ENCODE peak calls at places on chromosomes 16 and 17, in four cellular contexts. K is central memory CD4-positive, alpha-beta T cell; U is A549; L is NK-92 treated with Interleukin-12 subunit alpha and Interleukin-12 subunit beta, amount 100 ng/mL, for 24 hours. D is an unnamed sample.

GRCh38 chr17:47663997-47664941 is 14.6 kb downstream of the KPNB1 start:
- DNase-seq in U (peak; percentile 75), L (no peak), K (peak; percentile 61), D (no peak)

GRCh38 chr17:42421479-42422332 is 1.4 kb downstream of the CAVIN1 start:
- DNase-seq in L (no peak), K (no peak), U (no peak), D (no peak)

GRCh38 chr16:21673469-21673868 is 9.7 kb downstream of the OTOA start:
- DNase-seq in K (no peak), U (no peak), L (no peak), D (no peak)

GRCh38 chr17:60161598-60162330 is 12.0 kb downstream of the CA4 start:
- DNase-seq in U (no peak), L (no peak), K (no peak), D (no peak)

GRCh38 chr16:8342276-8342675 is 248.0 kb downstream of the TMEM114 start:
- DNase-seq in L (no peak), U (no peak), K (no peak), D (no peak)

GRCh38 chr17:4152471-4152870 is 9.5 kb downstream of the CYB5D2 start:
- DNase-seq in K (no peak), U (no peak), L (no peak), D (no peak)

GRCh38 chr16:15966420-15967222 is 17.2 kb downstream of the ABCC1 start:
- DNase-seq in K (no peak), L (no peak), U (peak; percentile 92), D (no peak)

GRCh38 chr17:74840989-74841666 is 18.6 kb downstream of the GRIN2C start:
- DNase-seq in U (no peak), K (no peak), L (no peak), D (no peak)

GRCh38 chr17:1045456-1045855 is 48.5 kb downstream of the TIMM22 start:
- DNase-seq in K (no peak), L (no peak), U (no peak), D (no peak)

GRCh38 chr17:20184977-20185619 is 175.9 kb downstream of the SPECC1 start:
- DNase-seq in K (no peak), L (no peak), U (peak; percentile 29), D (no peak)

GRCh38 chr17:16148596-16148995 is 66.7 kb downstream of the NCOR1 start:
- DNase-seq in L (no peak), U (no peak), K (no peak), D (no peak)

GRCh38 chr16:58366247-58367031 is 25.8 kb upstream of the GINS3 start:
- DNase-seq in U (peak; percentile 40), L (peak; percentile 1), K (no peak), D (no peak)

GRCh38 chr17:76078859-76079576 is at the start of gene ZACN:
- DNase-seq in L (no peak), U (no peak), K (no peak), D (no peak)

GRCh38 chr16:55115506-55115905 is 184.8 kb downstream of the IRX5 start:
- DNase-seq in K (no peak), U (no peak), L (no peak), D (no peak)

GRCh38 chr17:56891751-56892150 is 22.1 kb downstream of the TRIM25 start:
- DNase-seq in L (no peak), K (peak; percentile 28), U (peak; percentile 30), D (no peak)

GRCh38 chr17:27553019-27553511 is 77.9 kb upstream of the LGALS9 start:
- DNase-seq in U (peak; percentile 59), L (no peak), K (no peak), D (no peak)

GRCh38 chr17:57774872-57775271 is 29.8 kb upstream of the CCDC182 start:
- DNase-seq in U (no peak), K (no peak), L (no peak), D (no peak)

GRCh38 chr17:77842148-77842905 is 116.2 kb upstream of the TNRC6C start:
- DNase-seq in U (no peak), K (no peak), L (no peak), D (no peak)

GRCh38 chr16:52171481-52171880 is 375.5 kb downstream of the TOX3 start:
- DNase-seq in L (no peak), U (no peak), K (no peak), D (no peak)

GRCh38 chr17:78132086-78132676 is 1.6 kb downstream of the TMC8 start:
- DNase-seq in K (peak; percentile 62), L (peak; percentile 47), U (no peak), D (no peak)

GRCh38 chr16:56477096-56477878 is 25.9 kb downstream of the OGFOD1 start:
- DNase-seq in L (no peak), K (no peak), U (peak; percentile 43), D (peak; percentile 79)

GRCh38 chr17:1304522-1304921 is 25.1 kb downstream of the TRARG1 start:
- DNase-seq in L (no peak), K (no peak), U (no peak), D (no peak)

GRCh38 chr17:58666858-58667267 is 25.0 kb downstream of the TEX14 start:
- DNase-seq in L (no peak), K (peak; percentile 52), U (peak; percentile 94), D (no peak)

GRCh38 chr17:38922538-38923291 is 2.7 kb upstream of the LASP1NB start:
- DNase-seq in L (no peak), U (no peak), K (no peak), D (no peak)

GRCh38 chr17:68351395-68351794 is 60.1 kb downstream of the ARSG start:
- DNase-seq in K (no peak), U (peak; percentile 37), L (no peak), D (no peak)

D was measured in non-pigmented ciliary epithelial cell.